ENCODE peak calls at places on chromosomes 7 and 10, in eight cellular contexts. F, K, U, W, C, J, H and R are unnamed samples.

GRCh38 chr7:91838439-91838838 is 42.1 kb downstream of the MTERF1 start:
- DNase-seq in H (no peak), K (no peak), C (no peak), F (no peak), W (no peak), U (no peak), J (no peak), R (no peak)

GRCh38 chr7:141640239-141640840 is 61.6 kb downstream of the DENND11 start:
- DNase-seq in W (peak), K (no peak), U (no peak), C (no peak), J (peak), H (no peak), F (no peak), R (peak)

GRCh38 chr7:126696639-126697038 is 556.1 kb downstream of the GRM8 start:
- DNase-seq in W (no peak), C (no peak), H (no peak), U (no peak), F (no peak), K (no peak), J (no peak), R (no peak)

GRCh38 chr7:140623995-140624902 is 16.4 kb downstream of the DENND2A start:
- DNase-seq in F (no peak), U (no peak), C (no peak), H (no peak), W (no peak), J (peak), K (no peak), R (no peak)

GRCh38 chr7:105654994-105655900 is 74.0 kb upstream of the EFCAB10 start:
- DNase-seq in F (peak), C (no peak), J (peak), W (no peak), U (peak), K (no peak), H (no peak), R (peak)

GRCh38 chr7:133770863-133771492 is 356.2 kb upstream of the LRGUK start:
- DNase-seq in U (peak), J (peak), F (peak), W (peak), C (no peak), H (no peak), K (no peak), R (peak)

GRCh38 chr10:33273295-33274002 is 61.0 kb downstream of the NRP1 start:
- DNase-seq in W (peak), J (peak), U (peak), K (peak), F (peak), H (no peak), C (peak), R (peak)

GRCh38 chr7:30093351-30094019 is 41.3 kb upstream of the MTURN start:
- DNase-seq in W (no peak), F (no peak), H (no peak), U (peak), K (no peak), C (no peak), J (peak), R (no peak)

GRCh38 chr10:111299037-111299436 is 222.2 kb downstream of the ADRA2A start:
- DNase-seq in C (no peak), H (no peak), K (no peak), U (no peak), F (no peak), W (no peak), J (no peak), R (no peak)

GRCh38 chr7:7764515-7765138 is 46.2 kb upstream of the RPA3 start:
- DNase-seq in K (no peak), F (no peak), W (no peak), C (no peak), H (no peak), J (no peak), U (no peak), R (peak)

GRCh38 chr7:2954433-2954853 is 89.2 kb downstream of the CARD11 start:
- DNase-seq in F (no peak), J (no peak), C (no peak), W (no peak), U (no peak), K (no peak), H (no peak), R (no peak)

GRCh38 chr7:157520249-157520648 is 183.4 kb downstream of the DNAJB6 start:
- DNase-seq in U (no peak), J (no peak), W (no peak), H (no peak), K (no peak), F (no peak), C (no peak), R (no peak)

GRCh38 chr7:99729501-99730261 is 5.3 kb downstream of the CYP3A7 start:
- DNase-seq in W (peak), J (no peak), K (no peak), U (no peak), H (no peak), F (peak), C (no peak), R (peak)

GRCh38 chr7:146565872-146566271 is 449.3 kb downstream of the CNTNAP2 start:
- DNase-seq in F (no peak), K (no peak), H (no peak), J (no peak), U (no peak), W (no peak), C (no peak), R (no peak)